ENCODE peak calls at places on chromosomes 4 and X, in four cellular contexts. L is uterus; S is stimulated activated CD4-positive, alpha-beta T cell treated with anti-CD3 and anti-CD28 coated beads, TNF-alpha, amount 100 ng/mL, for 48 hours; U is activated effector memory CD4-positive, alpha-beta T cell treated with anti-CD3 and anti-CD28 coated beads, Interleukin-2, amount 50 U/mL, for 16 hours. B is an unnamed sample.
A peak's percentile ranks its signal among the peaks of the same experiment; 100 is the strongest.

GRCh38 chr4:19063662-19064061 is 1042.1 kb upstream of the LCORL start:
- DNase-seq in L (no peak), S (no peak), U (no peak), B (no peak)

GRCh38 chr4:80153800-80154546 is 43.3 kb upstream of the PRDM8 start:
- DNase-seq in L (no peak), S (no peak), U (no peak), B (no peak)

GRCh38 chr4:107710493-107711459 is 9.3 kb downstream of the PAPSS1 start:
- DNase-seq in L (no peak), S (no peak), U (no peak), B (no peak)

GRCh38 chr4:87120411-87121162 is 99.8 kb downstream of the KLHL8 start:
- DNase-seq in L (peak; percentile 80), S (no peak), U (no peak), B (no peak)

GRCh38 chrX:79287724-79288123 is 79.4 kb downstream of the ITM2A start:
- DNase-seq in L (no peak), S (no peak), U (no peak), B (no peak)

GRCh38 chr4:84497220-84497834 is 1.8 kb downstream of the NKX6-1 start:
- DNase-seq in L (peak; percentile 16), S (no peak), U (no peak), B (no peak)

GRCh38 chr4:183823394-183823793 is 81.7 kb upstream of the STOX2 start:
- DNase-seq in L (no peak), S (no peak), U (no peak), B (no peak)

GRCh38 chrX:19772306-19772705 is 115.1 kb downstream of the SH3KBP1 start:
- DNase-seq in L (peak; percentile 24), S (no peak), U (no peak), B (no peak)

GRCh38 chr4:152938237-152938969 is 2.3 kb downstream of the FHDC1 start:
- DNase-seq in L (no peak), S (no peak), U (no peak), B (no peak)